ENCODE peak calls at places on chromosomes 4 and X, in five cellular contexts. M is HFFc6, Y is tibial nerve, X is WTC11, K is SK-N-SH. I is an unnamed sample.
A peak's percentile ranks its signal among the peaks of the same experiment; 100 is the strongest.

GRCh38 chrX:24266996-24267395 is 46.9 kb downstream of the SUPT20HL2 start:
- DNase-seq in M (no peak), Y (no peak), X (no peak), K (no peak), I (peak; percentile 46)

GRCh38 chrX:1673337-1673736 is 58.5 kb downstream of the ASMT start:
- DNase-seq in M (no peak), Y (no peak), X (peak; percentile 67), K (peak; percentile 29), I (peak; percentile 44)

GRCh38 chr4:160423879-160424451 is 1321.1 kb downstream of the RAPGEF2 start:
- DNase-seq in M (no peak), Y (no peak), X (no peak), K (no peak), I (no peak)

GRCh38 chr4:120760047-120760446 is 162.5 kb downstream of the PRDM5 start:
- DNase-seq in M (no peak), Y (no peak), X (no peak), K (no peak), I (no peak)

GRCh38 chr4:80240976-80241375 is 25.5 kb upstream of the FGF5 start:
- DNase-seq in M (no peak), Y (no peak), X (no peak), K (no peak), I (no peak)

GRCh38 chrX:123392921-123393320 is 208.8 kb downstream of the GRIA3 start:
- DNase-seq in M (no peak), Y (no peak), X (no peak), K (no peak), I (no peak)

GRCh38 chr4:3402409-3403103 is 39.2 kb upstream of the HGFAC start:
- DNase-seq in M (peak; percentile 91), Y (no peak), X (no peak), K (no peak), I (peak; percentile 94)

GRCh38 chrX:133776072-133776471 is 209.3 kb downstream of the GPC3 start:
- DNase-seq in M (no peak), Y (no peak), X (peak; percentile 71), K (peak; percentile 31), I (peak; percentile 33)

GRCh38 chrX:153463031-153463430 is 7.3 kb downstream of the HAUS7 start:
- DNase-seq in M (no peak), Y (no peak), X (no peak), K (no peak), I (no peak)

GRCh38 chr4:156734965-156735895 is 236.4 kb downstream of the PDGFC start:
- DNase-seq in M (peak; percentile 56), Y (no peak), X (no peak), K (no peak), I (peak; percentile 56)

GRCh38 chrX:22373766-22374165 is 101.1 kb downstream of the CBLL2 start:
- DNase-seq in M (no peak), Y (no peak), X (no peak), K (no peak), I (no peak)

GRCh38 chr4:48813984-48814383 is 16.9 kb upstream of the OCIAD1 start:
- DNase-seq in M (no peak), Y (no peak), X (no peak), K (no peak), I (no peak)

GRCh38 chr4:40661803-40662202 is 32.1 kb upstream of the RBM47 start:
- DNase-seq in M (no peak), Y (no peak), X (no peak), K (no peak), I (no peak)

GRCh38 chr4:141099326-141099725 is 33.9 kb downstream of the RNF150 start:
- DNase-seq in M (peak; percentile 38), Y (no peak), X (no peak), K (no peak), I (peak; percentile 9)

GRCh38 chr4:24980064-24980690 is 50.6 kb downstream of the LGI2 start:
- DNase-seq in M (peak; percentile 66), Y (no peak), X (peak; percentile 47), K (peak; percentile 53), I (no peak)

GRCh38 chrX:150223176-150224015 is 139.7 kb upstream of the MAMLD1 start:
- DNase-seq in M (no peak), Y (no peak), X (no peak), K (no peak), I (no peak)

GRCh38 chrX:16444353-16444752 is 205.6 kb upstream of the S100G start:
- DNase-seq in M (peak; percentile 69), Y (no peak), X (no peak), K (no peak), I (no peak)

GRCh38 chr4:10521386-10521785 is 64.2 kb upstream of the ZNF518B start:
- DNase-seq in M (no peak), Y (no peak), X (no peak), K (no peak), I (no peak)